ENCODE peak calls at places on chromosomes 7 and 10, in ten cellular contexts. N, C, X, T, I, E, V, F, A and R are unnamed samples.

GRCh38 chr10:17162828-17163227 is 33.2 kb upstream of the CUBN start:
- DNase-seq in X (no peak), V (no peak), F (no peak), N (no peak), C (no peak), A (no peak), E (no peak), T (no peak), I (no peak), R (no peak)

GRCh38 chr10:97781541-97782331 is 9.9 kb upstream of the SFRP5 start:
- DNase-seq in I (no peak), T (no peak), V (no peak), E (no peak), C (no peak), N (peak), X (no peak), F (no peak), A (no peak), R (no peak)

GRCh38 chr7:100152404-100152803 is 3.7 kb downstream of the LAMTOR4 start:
- DNase-seq in I (no peak), V (no peak), A (no peak), F (no peak), C (no peak), E (no peak), N (no peak), T (no peak), X (no peak), R (no peak)

GRCh38 chr10:132272767-132273090 is 35.0 kb downstream of the STK32C start:
- DNase-seq in F (no peak), X (no peak), E (no peak), V (no peak), N (no peak), I (no peak), T (no peak), A (no peak), C (no peak), R (no peak)

GRCh38 chr10:116741391-116742351 is 695 bp downstream of the HSPA12A start:
- DNase-seq in C (no peak), E (peak), N (no peak), F (peak), V (peak), A (peak), X (no peak), T (no peak), I (no peak), R (no peak)

GRCh38 chr7:78435355-78435754 is 636.8 kb downstream of the PHTF2 start:
- DNase-seq in F (no peak), I (no peak), V (no peak), X (no peak), E (no peak), N (no peak), C (no peak), T (peak), A (no peak), R (no peak)

GRCh38 chr7:106022193-106022821 is 59.2 kb downstream of the CDHR3 start:
- DNase-seq in I (peak), N (peak), C (peak), A (peak), X (no peak), V (no peak), T (no peak), E (no peak), F (no peak), R (no peak)

GRCh38 chr7:34759477-34760125 is 101.6 kb downstream of the NPSR1 start:
- DNase-seq in I (peak), F (no peak), X (peak), A (no peak), E (peak), C (no peak), N (no peak), T (no peak), V (no peak), R (peak)

GRCh38 chr10:19819419-19820033 is 3.3 kb downstream of the PLXDC2 start:
- DNase-seq in I (peak), V (no peak), X (peak), F (no peak), A (peak), N (no peak), C (peak), E (peak), T (peak), R (no peak)

GRCh38 chr7:66426332-66426731 is 202.3 kb upstream of the KCTD7 start:
- DNase-seq in C (no peak), I (no peak), X (no peak), N (no peak), E (no peak), F (no peak), A (peak), T (no peak), V (no peak), R (no peak)

GRCh38 chr7:94003446-94004023 is 620 bp downstream of the BET1 start:
- DNase-seq in N (no peak), I (no peak), V (no peak), A (no peak), E (peak), X (no peak), C (peak), T (no peak), F (no peak), R (no peak)

GRCh38 chr7:96310106-96310505 is 11.8 kb downstream of the SLC25A13 start:
- DNase-seq in A (no peak), I (no peak), V (no peak), F (no peak), T (no peak), E (no peak), N (no peak), C (no peak), X (no peak), R (no peak)

GRCh38 chr10:790821-791551 is 101.5 kb upstream of the DIP2C start:
- DNase-seq in A (no peak), T (no peak), N (no peak), F (no peak), X (no peak), E (no peak), C (no peak), I (no peak), V (no peak), R (no peak)

GRCh38 chr7:103605640-103606039 is 159.6 kb upstream of the SLC26A5 start:
- DNase-seq in A (no peak), T (no peak), F (no peak), X (no peak), I (no peak), E (no peak), C (no peak), V (no peak), N (no peak), R (no peak)

GRCh38 chr10:111756541-111757061 is 427.0 kb downstream of the GPAM start:
- DNase-seq in F (no peak), V (no peak), I (peak), X (peak), A (peak), C (peak), T (no peak), N (no peak), E (peak), R (peak)

GRCh38 chr10:22681783-22682183 is 32.6 kb downstream of the PIP4K2A start:
- DNase-seq in F (no peak), C (peak), E (no peak), N (peak), I (no peak), T (no peak), A (no peak), X (no peak), V (no peak), R (no peak)

GRCh38 chr10:32005050-32005449 is 51.2 kb downstream of the KIF5B start:
- DNase-seq in N (no peak), I (peak), C (peak), E (peak), F (no peak), A (peak), T (no peak), V (no peak), X (peak), R (peak)

GRCh38 chr10:120365872-120366271 is 91.2 kb upstream of the PLPP4 start:
- DNase-seq in N (no peak), C (no peak), F (no peak), E (no peak), X (no peak), I (no peak), V (no peak), A (no peak), T (no peak), R (no peak)

GRCh38 chr10:71014021-71014782 is 125.8 kb upstream of the PCBD1 start:
- DNase-seq in C (no peak), N (no peak), I (no peak), T (no peak), V (no peak), X (no peak), E (no peak), F (no peak), A (no peak), R (no peak)

DNA sequence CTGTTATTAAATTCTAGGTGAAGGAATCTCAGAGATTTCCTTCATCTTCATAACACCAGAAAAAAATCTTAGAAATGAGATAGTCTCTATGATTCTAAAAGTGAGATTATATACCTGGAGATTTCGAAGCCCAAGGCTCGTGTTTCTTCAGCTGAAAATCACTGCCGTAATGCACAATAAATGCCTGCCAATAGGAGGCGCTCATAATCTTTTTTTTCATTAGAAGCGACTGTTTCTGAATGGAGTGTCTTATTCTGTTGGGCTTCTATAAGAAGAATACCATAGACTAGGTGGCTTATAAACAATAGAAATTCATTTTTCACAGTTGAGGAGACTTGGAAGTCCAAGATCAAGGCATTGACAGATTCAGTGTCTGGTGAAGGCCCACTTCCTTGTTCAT is 294.7 kb downstream of the PRKG1 start:
- DNase-seq in V (no peak), N (no peak), C (peak), X (no peak), F (no peak), A (no peak), T (no peak), E (no peak), I (no peak), R (no peak)
- TF ChIP-seq CTCF in V (no peak), N (no peak), C (peak), X (peak), F (no peak), A (no peak), T (no peak), E (peak), I (peak), R (peak)

DNA sequence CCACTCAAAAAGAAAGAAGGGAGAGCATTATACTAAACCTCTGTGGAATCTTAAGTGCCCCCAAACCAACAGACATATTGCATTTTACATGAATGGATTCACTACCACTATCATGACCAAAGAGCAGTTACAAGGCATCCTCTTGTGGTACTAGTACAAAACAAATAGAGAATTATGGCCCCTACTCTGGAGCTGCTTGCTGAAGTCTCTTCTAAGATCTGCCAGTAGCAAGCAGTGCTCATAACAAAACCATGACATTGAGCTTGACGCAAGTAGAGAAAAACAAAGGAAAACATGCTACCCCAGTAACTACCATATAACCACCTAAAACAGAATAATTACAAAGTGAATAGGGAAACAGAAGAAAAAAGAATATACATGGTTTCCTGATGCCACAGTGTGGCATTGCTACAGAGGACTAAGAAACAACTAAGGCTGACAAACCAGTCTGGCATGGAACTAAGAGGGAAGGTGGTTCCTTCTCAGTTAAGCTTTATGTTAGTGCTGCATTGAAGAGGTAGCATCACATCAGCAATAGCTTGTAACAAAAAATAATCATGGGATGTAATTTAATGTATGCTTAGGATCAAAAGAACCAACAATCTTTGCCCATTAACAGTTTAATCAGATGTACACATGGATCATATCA is 150.2 kb upstream of the AGR3 start:
- DNase-seq in X (no peak), F (no peak), A (no peak), N (no peak), E (no peak), T (no peak), C (no peak), I (no peak), V (no peak), R (no peak)
- TF ChIP-seq CTCF in X (no peak), F (no peak), A (no peak), N (no peak), E (no peak), T (no peak), C (no peak), I (no peak), V (no peak), R (no peak)

DNA sequence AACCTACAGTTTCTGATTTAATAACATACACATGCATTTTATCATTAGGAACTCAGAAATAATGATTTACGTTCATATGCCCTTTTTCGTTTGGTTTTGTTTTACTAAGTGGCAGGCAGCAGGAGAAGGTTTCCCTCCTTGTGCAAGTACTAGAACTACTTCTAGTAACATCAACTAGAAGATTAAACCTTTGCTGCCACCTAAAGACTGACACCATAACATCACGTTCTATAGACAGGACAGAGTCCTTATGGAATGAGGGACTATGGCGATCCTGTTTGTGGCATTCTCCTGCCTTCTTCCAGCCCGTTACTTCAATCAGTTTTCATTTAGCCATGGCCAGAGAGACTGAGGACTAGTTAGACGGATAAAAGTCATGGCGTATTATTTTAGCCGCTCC is 53.2 kb downstream of the GAD2 start:
- DNase-seq in A (no peak), X (peak), F (no peak), N (no peak), T (no peak), C (no peak), I (peak), E (peak), V (no peak), R (no peak)
- TF ChIP-seq CTCF in A (no peak), X (peak), F (peak), N (no peak), T (no peak), C (no peak), I (peak), E (peak), V (no peak), R (peak)

DNA sequence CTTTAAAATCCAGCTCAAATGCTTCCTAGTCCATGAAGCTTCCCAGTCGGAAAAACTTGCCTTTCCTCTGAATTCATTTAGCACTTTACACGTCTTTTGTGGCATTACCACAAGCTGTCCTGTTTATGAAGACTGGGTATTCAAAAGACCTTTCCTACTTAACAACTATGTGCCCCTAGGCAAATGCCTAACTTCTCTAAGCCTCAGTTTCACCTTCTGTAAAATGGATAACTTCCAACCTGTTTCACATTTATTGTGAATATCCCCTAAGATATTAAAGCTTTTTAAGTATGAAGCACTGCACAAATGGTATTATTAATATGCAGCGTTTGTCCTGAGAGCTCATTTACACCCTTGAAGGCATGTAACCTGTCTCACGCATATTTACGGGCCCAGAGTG is 843 bp downstream of the CFAP70 start:
- DNase-seq in I (no peak), T (no peak), N (no peak), F (no peak), E (no peak), A (no peak), X (no peak), C (no peak), V (no peak), R (no peak)
- TF ChIP-seq CTCF in I (no peak), T (no peak), N (no peak), F (no peak), E (no peak), A (no peak), X (no peak), C (no peak), V (no peak), R (no peak)

GRCh38 chr10:103612462-103613365 is 119.2 kb downstream of the NEURL1 start:
- DNase-seq in I (no peak), E (no peak), V (no peak), A (no peak), F (peak), X (no peak), T (peak), N (no peak), C (no peak), R (no peak)
- TF ChIP-seq CTCF in I (no peak), E (no peak), V (no peak), A (no peak), F (peak), X (no peak), T (no peak), N (no peak), C (no peak), R (no peak)

GRCh38 chr7:26375604-26376207 is 84.0 kb downstream of the SNX10 start:
- DNase-seq in X (no peak), A (no peak), V (no peak), T (no peak), E (peak), C (no peak), N (no peak), I (no peak), F (no peak), R (no peak)
- TF ChIP-seq CTCF in X (peak), A (no peak), V (no peak), T (no peak), E (no peak), C (no peak), N (no peak), I (no peak), F (no peak), R (no peak)

GRCh38 chr7:26284995-26285632 is 6.5 kb upstream of the SNX10 start:
- DNase-seq in F (no peak), N (no peak), E (peak), X (no peak), V (no peak), C (no peak), A (no peak), T (no peak), I (no peak), R (no peak)
- TF ChIP-seq CTCF in F (no peak), N (peak), E (peak), X (no peak), V (no peak), C (peak), A (no peak), T (no peak), I (peak), R (peak)

GRCh38 chr7:49322476-49322875 is 398.1 kb downstream of the CDC14C start:
- DNase-seq in T (no peak), E (no peak), C (no peak), N (no peak), F (no peak), I (peak), X (no peak), A (no peak), V (no peak), R (no peak)

GRCh38 chr7:49327155-49327554 is 402.8 kb downstream of the CDC14C start:
- DNase-seq in F (no peak), X (no peak), N (no peak), V (no peak), T (no peak), E (no peak), I (no peak), A (no peak), C (no peak), R (no peak)

GRCh38 chr7:49320083-49320482 is 395.7 kb downstream of the CDC14C start:
- DNase-seq in A (no peak), C (no peak), T (no peak), X (no peak), N (no peak), F (no peak), I (no peak), V (no peak), E (no peak), R (no peak)

GRCh38 chr7:49324707-49325106 is 400.4 kb downstream of the CDC14C start:
- DNase-seq in A (no peak), N (no peak), C (no peak), X (no peak), I (no peak), V (no peak), T (no peak), F (no peak), E (peak), R (no peak)
- TF ChIP-seq CTCF in A (no peak), N (no peak), C (no peak), X (no peak), I (peak), V (no peak), T (no peak), F (no peak), E (peak), R (peak)

GRCh38 chr7:2921748-2922147 is 77.6 kb upstream of the GNA12 start:
- DNase-seq in F (no peak), V (no peak), T (no peak), N (no peak), X (peak), C (no peak), A (no peak), I (no peak), E (peak), R (peak)
- TF ChIP-seq CTCF in F (peak), V (no peak), T (no peak), N (no peak), X (peak), C (no peak), A (no peak), I (no peak), E (peak), R (peak)

DNA sequence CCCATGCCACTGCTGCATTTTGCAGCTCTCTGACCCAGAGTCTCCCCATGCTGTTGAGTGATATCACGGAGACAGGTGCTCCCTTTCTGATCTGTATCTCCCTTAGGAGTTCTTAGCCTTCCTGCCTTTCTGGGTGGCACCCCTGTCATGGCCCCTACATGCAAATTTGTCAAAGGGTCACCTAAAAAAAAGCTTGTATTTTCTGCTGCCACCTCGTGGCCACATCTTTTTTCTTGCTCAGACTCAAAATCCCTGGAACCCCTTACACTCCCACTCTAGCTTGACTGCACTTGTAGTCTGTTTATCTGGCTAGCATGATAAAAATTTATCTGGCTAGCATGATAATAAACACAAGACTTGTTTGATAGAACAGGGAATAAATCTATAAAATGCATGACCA is 809.1 kb downstream of the SORCS1 start:
- DNase-seq in A (no peak), E (peak), T (no peak), F (no peak), N (no peak), C (no peak), I (no peak), V (no peak), X (no peak), R (peak)
- TF ChIP-seq CTCF in A (no peak), E (peak), T (no peak), F (no peak), N (no peak), C (no peak), I (peak), V (no peak), X (peak), R (peak)